ENCODE peak calls at places on chromosome 13, in eight cellular contexts. One of them, this sample, is unnamed.
A peak's percentile ranks its signal among the peaks of the same experiment; 100 is the strongest.

GRCh38 chr13:52162279-52163101 is 3.1 kb upstream of the NEK3 start:
- DNase-seq in foreskin fibroblast: peak; percentile 57
- DNase-seq in NCI-H1092: no peak
- DNase-seq in pons: peak; percentile 57
- DNase-seq in T-helper 17 cell: no peak
- DNase-seq in breast epithelium: no peak
- DNase-seq in HFFc6: peak; percentile 40
- DNase-seq in activated T-cell treated with anti-CD3 and anti-CD28 coated beads, Interleukin-2, amount 50 U/mL, for 48 hours: no peak
- DNase-seq in this sample: no peak

GRCh38 chr13:74825170-74825948 is 656.6 kb downstream of the TBC1D4 start:
- DNase-seq in pons: no peak
- DNase-seq in HFFc6: peak; percentile 59
- DNase-seq in breast epithelium: no peak
- DNase-seq in T-helper 17 cell: no peak
- DNase-seq in activated T-cell treated with anti-CD3 and anti-CD28 coated beads, Interleukin-2, amount 50 U/mL, for 48 hours: no peak
- DNase-seq in NCI-H1092: no peak
- DNase-seq in foreskin fibroblast: peak; percentile 88
- DNase-seq in this sample: no peak

GRCh38 chr13:109412232-109412935 is 374.0 kb downstream of the IRS2 start:
- DNase-seq in foreskin fibroblast: no peak
- DNase-seq in NCI-H1092: peak; percentile 90
- DNase-seq in pons: peak; percentile 62
- DNase-seq in T-helper 17 cell: no peak
- DNase-seq in breast epithelium: no peak
- DNase-seq in HFFc6: no peak
- DNase-seq in activated T-cell treated with anti-CD3 and anti-CD28 coated beads, Interleukin-2, amount 50 U/mL, for 48 hours: no peak
- DNase-seq in this sample: no peak

GRCh38 chr13:27375686-27376326 is 48.6 kb upstream of the GTF3A start:
- DNase-seq in foreskin fibroblast: peak; percentile 45
- DNase-seq in activated T-cell treated with anti-CD3 and anti-CD28 coated beads, Interleukin-2, amount 50 U/mL, for 48 hours: peak; percentile 74
- DNase-seq in T-helper 17 cell: peak; percentile 31
- DNase-seq in pons: peak; percentile 28
- DNase-seq in breast epithelium: no peak
- DNase-seq in NCI-H1092: peak; percentile 49
- DNase-seq in HFFc6: peak; percentile 52
- DNase-seq in this sample: peak; percentile 70

GRCh38 chr13:111209613-111210012 is 94.5 kb downstream of the ARHGEF7 start:
- DNase-seq in breast epithelium: no peak
- DNase-seq in foreskin fibroblast: no peak
- DNase-seq in pons: peak; percentile 93
- DNase-seq in activated T-cell treated with anti-CD3 and anti-CD28 coated beads, Interleukin-2, amount 50 U/mL, for 48 hours: no peak
- DNase-seq in HFFc6: no peak
- DNase-seq in T-helper 17 cell: no peak
- DNase-seq in NCI-H1092: no peak
- DNase-seq in this sample: no peak

GRCh38 chr13:98370806-98371553 is 193.9 kb upstream of the RNF113B start:
- DNase-seq in T-helper 17 cell: no peak
- DNase-seq in pons: no peak
- DNase-seq in breast epithelium: no peak
- DNase-seq in HFFc6: peak; percentile 86
- DNase-seq in foreskin fibroblast: peak; percentile 85
- DNase-seq in activated T-cell treated with anti-CD3 and anti-CD28 coated beads, Interleukin-2, amount 50 U/mL, for 48 hours: no peak
- DNase-seq in NCI-H1092: no peak
- DNase-seq in this sample: no peak

GRCh38 chr13:43445651-43446050 is 341.1 kb downstream of the ENOX1 start:
- DNase-seq in HFFc6: no peak
- DNase-seq in breast epithelium: no peak
- DNase-seq in pons: no peak
- DNase-seq in NCI-H1092: no peak
- DNase-seq in foreskin fibroblast: no peak
- DNase-seq in T-helper 17 cell: no peak
- DNase-seq in activated T-cell treated with anti-CD3 and anti-CD28 coated beads, Interleukin-2, amount 50 U/mL, for 48 hours: no peak
- DNase-seq in this sample: no peak

GRCh38 chr13:80901111-80902014 is 560.4 kb upstream of the SPRY2 start:
- DNase-seq in pons: no peak
- DNase-seq in NCI-H1092: no peak
- DNase-seq in HFFc6: no peak
- DNase-seq in activated T-cell treated with anti-CD3 and anti-CD28 coated beads, Interleukin-2, amount 50 U/mL, for 48 hours: no peak
- DNase-seq in T-helper 17 cell: no peak
- DNase-seq in foreskin fibroblast: no peak
- DNase-seq in breast epithelium: no peak
- DNase-seq in this sample: no peak

GRCh38 chr13:74761794-74762193 is 627.6 kb upstream of the KLF12 start:
- DNase-seq in activated T-cell treated with anti-CD3 and anti-CD28 coated beads, Interleukin-2, amount 50 U/mL, for 48 hours: no peak
- DNase-seq in pons: no peak
- DNase-seq in HFFc6: no peak
- DNase-seq in T-helper 17 cell: no peak
- DNase-seq in NCI-H1092: no peak
- DNase-seq in breast epithelium: no peak
- DNase-seq in foreskin fibroblast: no peak
- DNase-seq in this sample: no peak

GRCh38 chr13:80612804-80613203 is 271.9 kb upstream of the SPRY2 start:
- DNase-seq in NCI-H1092: no peak
- DNase-seq in HFFc6: no peak
- DNase-seq in pons: no peak
- DNase-seq in activated T-cell treated with anti-CD3 and anti-CD28 coated beads, Interleukin-2, amount 50 U/mL, for 48 hours: no peak
- DNase-seq in T-helper 17 cell: no peak
- DNase-seq in foreskin fibroblast: no peak
- DNase-seq in breast epithelium: no peak
- DNase-seq in this sample: no peak

GRCh38 chr13:33150146-33150545 is 133.9 kb downstream of the KL start:
- DNase-seq in pons: no peak
- DNase-seq in activated T-cell treated with anti-CD3 and anti-CD28 coated beads, Interleukin-2, amount 50 U/mL, for 48 hours: no peak
- DNase-seq in T-helper 17 cell: no peak
- DNase-seq in NCI-H1092: no peak
- DNase-seq in breast epithelium: no peak
- DNase-seq in foreskin fibroblast: peak; percentile 42
- DNase-seq in HFFc6: no peak
- DNase-seq in this sample: no peak

GRCh38 chr13:49443327-49443688 is 556 bp downstream of the CAB39L start:
- DNase-seq in T-helper 17 cell: no peak
- DNase-seq in NCI-H1092: no peak
- DNase-seq in breast epithelium: no peak
- DNase-seq in foreskin fibroblast: no peak
- DNase-seq in activated T-cell treated with anti-CD3 and anti-CD28 coated beads, Interleukin-2, amount 50 U/mL, for 48 hours: no peak
- DNase-seq in pons: peak; percentile 72
- DNase-seq in HFFc6: no peak
- DNase-seq in this sample: no peak

GRCh38 chr13:110564472-110564985 is 3.0 kb upstream of the RAB20 start:
- DNase-seq in HFFc6: no peak
- DNase-seq in breast epithelium: no peak
- DNase-seq in activated T-cell treated with anti-CD3 and anti-CD28 coated beads, Interleukin-2, amount 50 U/mL, for 48 hours: no peak
- DNase-seq in T-helper 17 cell: no peak
- DNase-seq in pons: no peak
- DNase-seq in foreskin fibroblast: no peak
- DNase-seq in NCI-H1092: no peak
- DNase-seq in this sample: no peak

GRCh38 chr13:29411493-29411892 is 184.0 kb downstream of the SLC7A1 start:
- DNase-seq in HFFc6: peak; percentile 64
- DNase-seq in pons: no peak
- DNase-seq in activated T-cell treated with anti-CD3 and anti-CD28 coated beads, Interleukin-2, amount 50 U/mL, for 48 hours: no peak
- DNase-seq in T-helper 17 cell: no peak
- DNase-seq in foreskin fibroblast: peak; percentile 35
- DNase-seq in breast epithelium: no peak
- DNase-seq in NCI-H1092: no peak
- DNase-seq in this sample: no peak

GRCh38 chr13:101773062-101773461 is 320.6 kb downstream of the ITGBL1 start:
- DNase-seq in pons: no peak
- DNase-seq in activated T-cell treated with anti-CD3 and anti-CD28 coated beads, Interleukin-2, amount 50 U/mL, for 48 hours: no peak
- DNase-seq in HFFc6: no peak
- DNase-seq in foreskin fibroblast: peak; percentile 18
- DNase-seq in NCI-H1092: no peak
- DNase-seq in breast epithelium: no peak
- DNase-seq in T-helper 17 cell: no peak
- DNase-seq in this sample: no peak

GRCh38 chr13:53198017-53198416 is 169.4 kb downstream of the OLFM4 start:
- DNase-seq in NCI-H1092: no peak
- DNase-seq in T-helper 17 cell: no peak
- DNase-seq in pons: peak; percentile 7
- DNase-seq in foreskin fibroblast: no peak
- DNase-seq in breast epithelium: no peak
- DNase-seq in HFFc6: no peak
- DNase-seq in activated T-cell treated with anti-CD3 and anti-CD28 coated beads, Interleukin-2, amount 50 U/mL, for 48 hours: no peak
- DNase-seq in this sample: no peak

GRCh38 chr13:21733475-21734311 is 62.8 kb downstream of the FGF9 start:
- DNase-seq in pons: no peak
- DNase-seq in foreskin fibroblast: no peak
- DNase-seq in NCI-H1092: no peak
- DNase-seq in breast epithelium: no peak
- DNase-seq in T-helper 17 cell: no peak
- DNase-seq in activated T-cell treated with anti-CD3 and anti-CD28 coated beads, Interleukin-2, amount 50 U/mL, for 48 hours: no peak
- DNase-seq in HFFc6: no peak
- DNase-seq in this sample: no peak

GRCh38 chr13:102141625-102142472 is 260.0 kb downstream of the FGF14 start:
- DNase-seq in activated T-cell treated with anti-CD3 and anti-CD28 coated beads, Interleukin-2, amount 50 U/mL, for 48 hours: no peak
- DNase-seq in foreskin fibroblast: peak; percentile 25
- DNase-seq in T-helper 17 cell: no peak
- DNase-seq in NCI-H1092: no peak
- DNase-seq in HFFc6: no peak
- DNase-seq in breast epithelium: no peak
- DNase-seq in pons: peak; percentile 32
- DNase-seq in this sample: no peak

GRCh38 chr13:49315756-49316481 is 68.2 kb downstream of the CDADC1 start:
- DNase-seq in activated T-cell treated with anti-CD3 and anti-CD28 coated beads, Interleukin-2, amount 50 U/mL, for 48 hours: no peak
- DNase-seq in breast epithelium: no peak
- DNase-seq in foreskin fibroblast: no peak
- DNase-seq in NCI-H1092: no peak
- DNase-seq in pons: no peak
- DNase-seq in HFFc6: no peak
- DNase-seq in T-helper 17 cell: no peak
- DNase-seq in this sample: no peak

GRCh38 chr13:93169980-93170379 is 56.6 kb upstream of the GPC6 start:
- DNase-seq in NCI-H1092: no peak
- DNase-seq in T-helper 17 cell: no peak
- DNase-seq in pons: no peak
- DNase-seq in foreskin fibroblast: peak; percentile 69
- DNase-seq in breast epithelium: no peak
- DNase-seq in activated T-cell treated with anti-CD3 and anti-CD28 coated beads, Interleukin-2, amount 50 U/mL, for 48 hours: no peak
- DNase-seq in HFFc6: peak; percentile 32
- DNase-seq in this sample: no peak

GRCh38 chr13:99459101-99459500 is 42.2 kb upstream of the TM9SF2 start:
- DNase-seq in breast epithelium: no peak
- DNase-seq in HFFc6: no peak
- DNase-seq in foreskin fibroblast: no peak
- DNase-seq in pons: no peak
- DNase-seq in T-helper 17 cell: no peak
- DNase-seq in activated T-cell treated with anti-CD3 and anti-CD28 coated beads, Interleukin-2, amount 50 U/mL, for 48 hours: no peak
- DNase-seq in NCI-H1092: no peak
- DNase-seq in this sample: no peak

GRCh38 chr13:58960909-58961308 is 1202.8 kb downstream of the DIAPH3 start:
- DNase-seq in breast epithelium: no peak
- DNase-seq in pons: no peak
- DNase-seq in T-helper 17 cell: no peak
- DNase-seq in foreskin fibroblast: no peak
- DNase-seq in HFFc6: no peak
- DNase-seq in activated T-cell treated with anti-CD3 and anti-CD28 coated beads, Interleukin-2, amount 50 U/mL, for 48 hours: no peak
- DNase-seq in NCI-H1092: no peak
- DNase-seq in this sample: no peak

GRCh38 chr13:95231393-95231792 is 69.9 kb downstream of the ABCC4 start:
- DNase-seq in activated T-cell treated with anti-CD3 and anti-CD28 coated beads, Interleukin-2, amount 50 U/mL, for 48 hours: no peak
- DNase-seq in breast epithelium: no peak
- DNase-seq in NCI-H1092: no peak
- DNase-seq in pons: no peak
- DNase-seq in T-helper 17 cell: no peak
- DNase-seq in HFFc6: no peak
- DNase-seq in foreskin fibroblast: no peak
- DNase-seq in this sample: no peak

GRCh38 chr13:40819797-40820315 is 30.4 kb downstream of the SLC25A15 start:
- DNase-seq in NCI-H1092: no peak
- DNase-seq in HFFc6: no peak
- DNase-seq in pons: no peak
- DNase-seq in T-helper 17 cell: no peak
- DNase-seq in foreskin fibroblast: no peak
- DNase-seq in breast epithelium: no peak
- DNase-seq in activated T-cell treated with anti-CD3 and anti-CD28 coated beads, Interleukin-2, amount 50 U/mL, for 48 hours: no peak
- DNase-seq in this sample: no peak

GRCh38 chr13:107867701-107868661 is 347.4 kb downstream of the LIG4 start:
- DNase-seq in breast epithelium: no peak
- DNase-seq in foreskin fibroblast: no peak
- DNase-seq in NCI-H1092: peak; percentile 83
- DNase-seq in HFFc6: no peak
- DNase-seq in activated T-cell treated with anti-CD3 and anti-CD28 coated beads, Interleukin-2, amount 50 U/mL, for 48 hours: peak; percentile 34
- DNase-seq in pons: peak; percentile 28
- DNase-seq in T-helper 17 cell: no peak
- DNase-seq in this sample: no peak

GRCh38 chr13:28622286-28622685 is 36.6 kb upstream of the POMP start:
- DNase-seq in pons: peak; percentile 62
- DNase-seq in NCI-H1092: no peak
- DNase-seq in breast epithelium: peak; percentile 37
- DNase-seq in T-helper 17 cell: no peak
- DNase-seq in foreskin fibroblast: no peak
- DNase-seq in HFFc6: no peak
- DNase-seq in activated T-cell treated with anti-CD3 and anti-CD28 coated beads, Interleukin-2, amount 50 U/mL, for 48 hours: no peak
- DNase-seq in this sample: no peak

GRCh38 chr13:71464673-71465072 is 402.3 kb downstream of the DACH1 start:
- DNase-seq in pons: no peak
- DNase-seq in breast epithelium: no peak
- DNase-seq in NCI-H1092: no peak
- DNase-seq in activated T-cell treated with anti-CD3 and anti-CD28 coated beads, Interleukin-2, amount 50 U/mL, for 48 hours: no peak
- DNase-seq in foreskin fibroblast: no peak
- DNase-seq in HFFc6: no peak
- DNase-seq in T-helper 17 cell: no peak
- DNase-seq in this sample: no peak

GRCh38 chr13:110382229-110382628 is 75.1 kb downstream of the COL4A2 start:
- DNase-seq in pons: no peak
- DNase-seq in NCI-H1092: no peak
- DNase-seq in breast epithelium: no peak
- DNase-seq in HFFc6: peak; percentile 76
- DNase-seq in T-helper 17 cell: no peak
- DNase-seq in foreskin fibroblast: peak; percentile 66
- DNase-seq in activated T-cell treated with anti-CD3 and anti-CD28 coated beads, Interleukin-2, amount 50 U/mL, for 48 hours: no peak
- DNase-seq in this sample: no peak

GRCh38 chr13:72808917-72809500 is 27.1 kb downstream of the PIBF1 start:
- DNase-seq in activated T-cell treated with anti-CD3 and anti-CD28 coated beads, Interleukin-2, amount 50 U/mL, for 48 hours: no peak
- DNase-seq in T-helper 17 cell: no peak
- DNase-seq in pons: peak; percentile 10
- DNase-seq in HFFc6: no peak
- DNase-seq in foreskin fibroblast: no peak
- DNase-seq in breast epithelium: no peak
- DNase-seq in NCI-H1092: no peak
- DNase-seq in this sample: no peak

GRCh38 chr13:21476893-21477472 is 17.9 kb upstream of the ZDHHC20 start:
- DNase-seq in NCI-H1092: peak; percentile 86
- DNase-seq in foreskin fibroblast: peak; percentile 60
- DNase-seq in pons: peak; percentile 98
- DNase-seq in breast epithelium: peak; percentile 63
- DNase-seq in HFFc6: peak; percentile 59
- DNase-seq in T-helper 17 cell: peak; percentile 74
- DNase-seq in activated T-cell treated with anti-CD3 and anti-CD28 coated beads, Interleukin-2, amount 50 U/mL, for 48 hours: peak; percentile 87
- DNase-seq in this sample: peak; percentile 84